ENCODE peak calls at places on chromosomes 6 and 20, in seven cellular contexts. Y is H7, L is HTR-8/SVneo, P is NCI-H1105, H is DMS153, F is RCC 7860, W is fibroblast of the conjunctiva. T is an unnamed sample.

GRCh38 chr6:83867527-83868161 is 8.2 kb downstream of the CYB5R4 start:
- DNase-seq in L (no peak), F (peak; percentile 75), Y (no peak), W (peak; percentile 51), H (no peak), P (no peak), T (peak; percentile 98)

GRCh38 chr6:47419621-47420020 is 58.0 kb upstream of the CD2AP start:
- DNase-seq in L (no peak), F (peak; percentile 82), P (no peak), H (no peak), W (no peak), Y (no peak), T (peak; percentile 59)

GRCh38 chr20:24095753-24096152 is 107.2 kb upstream of the GGTLC1 start:
- DNase-seq in L (peak; percentile 11), F (no peak), W (no peak), H (peak; percentile 38), Y (no peak), P (peak; percentile 61), T (peak; percentile 94)

GRCh38 chr6:105330913-105331312 is 72.0 kb downstream of the PREP start:
- DNase-seq in F (no peak), L (no peak), P (no peak), H (no peak), W (no peak), Y (no peak), T (no peak)

GRCh38 chr6:165218816-165219215 is 90.6 kb downstream of the C6orf118 start:
- DNase-seq in F (peak; percentile 74), P (no peak), W (peak; percentile 4), Y (no peak), L (no peak), H (no peak), T (peak; percentile 77)

GRCh38 chr6:137767931-137768690 is 98.9 kb upstream of the TNFAIP3 start:
- DNase-seq in L (no peak), W (no peak), Y (no peak), P (no peak), H (no peak), F (no peak), T (peak; percentile 27)

GRCh38 chr6:166496460-166496859 is 90.0 kb downstream of the RAMACL start:
- DNase-seq in P (peak; percentile 11), L (no peak), H (peak; percentile 71), F (no peak), W (no peak), Y (no peak), T (no peak)

GRCh38 chr6:128513878-128514277 is 6.5 kb downstream of the PTPRK start:
- DNase-seq in Y (no peak), H (no peak), P (no peak), W (no peak), F (no peak), L (no peak), T (no peak)

GRCh38 chr6:133415262-133415661 is 174.1 kb downstream of the EYA4 start:
- DNase-seq in F (no peak), W (no peak), Y (no peak), L (no peak), H (no peak), P (no peak), T (no peak)

GRCh38 chr6:54291146-54291545 is 17.1 kb upstream of the TINAG start:
- DNase-seq in Y (no peak), W (no peak), H (no peak), P (no peak), F (peak; percentile 72), L (no peak), T (peak; percentile 99)

GRCh38 chr20:53739799-53740785 is 146.5 kb upstream of the ZNF217 start:
- DNase-seq in Y (no peak), L (no peak), W (no peak), F (peak; percentile 50), P (no peak), H (no peak), T (peak; percentile 63)

GRCh38 chr6:71279321-71279720 is 9.3 kb upstream of the OGFRL1 start:
- DNase-seq in F (peak; percentile 63), L (no peak), H (no peak), Y (no peak), P (no peak), W (no peak), T (no peak)

GRCh38 chr6:15922510-15923307 is 206.2 kb upstream of the MYLIP start:
- DNase-seq in F (no peak), P (no peak), W (peak; percentile 77), Y (no peak), L (peak; percentile 41), H (no peak), T (peak; percentile 15)

GRCh38 chr6:44631968-44632367 is 244.5 kb downstream of the CDC5L start:
- DNase-seq in F (no peak), L (no peak), Y (no peak), W (no peak), H (no peak), P (no peak), T (no peak)

GRCh38 chr6:44237021-44237812 is 9.7 kb upstream of the HSP90AB1 start:
- DNase-seq in F (peak; percentile 99), W (peak; percentile 86), H (peak; percentile 91), L (peak; percentile 97), P (peak; percentile 72), Y (peak; percentile 89), T (peak; percentile 98)

GRCh38 chr20:38172344-38172743 is 7.3 kb upstream of the TGM2 start:
- DNase-seq in P (no peak), W (no peak), F (peak; percentile 69), L (no peak), H (no peak), Y (no peak), T (peak; percentile 49)

GRCh38 chr20:16803965-16804792 is 56.0 kb downstream of the OTOR start:
- DNase-seq in Y (peak; percentile 64), W (peak; percentile 17), F (no peak), L (peak; percentile 57), H (peak; percentile 66), P (peak; percentile 69), T (peak; percentile 29)

GRCh38 chr6:167782698-167783517 is 43.8 kb upstream of the AFDN start:
- DNase-seq in H (no peak), L (no peak), P (no peak), F (no peak), W (no peak), Y (no peak), T (no peak)

GRCh38 chr6:33781105-33781975 is 7.6 kb downstream of the LEMD2 start:
- DNase-seq in F (peak; percentile 80), W (no peak), H (no peak), L (peak; percentile 84), Y (peak; percentile 93), P (no peak), T (peak; percentile 30)

GRCh38 chr6:64553414-64553813 is 917.8 kb downstream of the PHF3 start:
- DNase-seq in H (no peak), W (peak; percentile 2), P (peak; percentile 55), Y (no peak), L (no peak), F (no peak), T (no peak)

GRCh38 chr20:22430154-22430745 is 154.1 kb downstream of the FOXA2 start:
- DNase-seq in Y (peak; percentile 68), L (no peak), W (no peak), P (no peak), H (peak; percentile 50), F (no peak), T (peak; percentile 57)

GRCh38 chr6:39209908-39210307 is 19.4 kb downstream of the KCNK5 start:
- DNase-seq in W (no peak), L (no peak), H (no peak), F (no peak), Y (no peak), P (no peak), T (no peak)

GRCh38 chr6:46044876-46045617 is 29.4 kb upstream of the CLIC5 start:
- DNase-seq in P (no peak), W (peak; percentile 73), F (peak; percentile 66), H (peak; percentile 14), Y (no peak), L (peak; percentile 64), T (peak; percentile 93)